ENCODE peak calls at places on chromosomes 7 and 10, in nine cellular contexts. R is stimulated activated CD8-positive, alpha-beta memory T cell treated with anti-CD3 and anti-CD28 coated beads, Interleukin-2, amount 100 ng/mL, for 1 hour; Z is hypothalamus; T is left cardiac atrium; U is GM13976; M is AML-193; A is activated CD4-positive, alpha-beta T cell treated with anti-CD3 and anti-CD28 coated beads for 36 hours; C is activated naive CD4-positive, alpha-beta T cell treated with anti-CD3 and anti-CD28 coated beads for 36 hours; L is T47D. O is an unnamed sample.

GRCh38 chr10:97676770-97677581 is 10.1 kb downstream of the AVPI1 start:
- DNase-seq in R (no peak), A (peak), T (peak), M (peak), L (peak), U (peak), Z (no peak), C (peak), O (peak)

GRCh38 chr7:51104278-51104677 is 212.3 kb downstream of the COBL start:
- DNase-seq in Z (no peak), T (no peak), A (no peak), C (no peak), R (no peak), L (no peak), M (no peak), U (no peak), O (no peak)

GRCh38 chr10:52469970-52470705 is 156.1 kb downstream of the DKK1 start:
- DNase-seq in U (no peak), C (no peak), R (no peak), L (no peak), T (no peak), A (no peak), Z (no peak), M (no peak), O (no peak)

GRCh38 chr10:97714401-97715258 is 1.1 kb downstream of the MARVELD1 start:
- DNase-seq in A (peak), U (peak), M (peak), T (peak), R (no peak), Z (no peak), L (no peak), C (peak), O (no peak)

GRCh38 chr7:134742688-134743350 is 36.6 kb upstream of the CALD1 start:
- DNase-seq in R (no peak), A (no peak), C (no peak), L (no peak), T (peak), M (no peak), Z (no peak), U (no peak), O (no peak)

GRCh38 chr10:102775973-102776669 is 32.4 kb downstream of the WBP1L start:
- DNase-seq in C (peak), R (no peak), L (peak), T (peak), Z (no peak), M (no peak), U (no peak), A (peak), O (no peak)

GRCh38 chr10:111837985-111838384 is 345.6 kb downstream of the GPAM start:
- DNase-seq in A (no peak), Z (no peak), R (no peak), C (no peak), U (no peak), L (no peak), M (no peak), T (no peak), O (no peak)

GRCh38 chr7:158102897-158103296 is 484.7 kb downstream of the PTPRN2 start:
- DNase-seq in A (no peak), R (no peak), T (no peak), M (no peak), C (no peak), U (no peak), L (no peak), Z (no peak), O (no peak)

GRCh38 chr10:68301790-68302502 is 29.9 kb upstream of the HNRNPH3 start:
- DNase-seq in T (no peak), M (peak), R (no peak), Z (no peak), C (no peak), L (peak), U (peak), A (no peak), O (peak)

GRCh38 chr7:43643842-43644241 is 60.9 kb downstream of the STK17A start:
- DNase-seq in A (no peak), Z (no peak), M (no peak), U (no peak), C (no peak), R (no peak), T (no peak), L (no peak), O (no peak)

GRCh38 chr7:73387908-73388414 is 45.6 kb upstream of the FZD9 start:
- DNase-seq in A (no peak), Z (no peak), T (no peak), C (no peak), L (no peak), R (no peak), M (no peak), U (no peak), O (no peak)

GRCh38 chr10:120392245-120392644 is 64.8 kb upstream of the PLPP4 start:
- DNase-seq in M (no peak), L (no peak), U (no peak), T (no peak), Z (no peak), A (no peak), C (no peak), R (no peak), O (no peak)

GRCh38 chr10:86630079-86630478 is 24.3 kb upstream of the OPN4 start:
- DNase-seq in U (no peak), A (no peak), Z (no peak), L (no peak), T (no peak), R (no peak), M (no peak), C (no peak), O (no peak)

GRCh38 chr7:66877577-66878300 is 43.3 kb upstream of the TMEM248 start:
- DNase-seq in L (no peak), R (no peak), C (no peak), Z (no peak), A (no peak), T (no peak), U (peak), M (peak), O (peak)

GRCh38 chr10:69419096-69419760 is 2.5 kb upstream of the TACR2 start:
- DNase-seq in T (no peak), R (no peak), C (no peak), L (no peak), U (no peak), M (no peak), Z (no peak), A (no peak), O (no peak)

GRCh38 chr10:130820880-130821482 is 490.5 kb downstream of the TCERG1L start:
- DNase-seq in C (no peak), R (no peak), L (no peak), U (no peak), Z (no peak), A (no peak), M (no peak), T (no peak), O (no peak)

GRCh38 chr10:132848951-132849545 is 63.1 kb upstream of the NKX6-2 start:
- DNase-seq in Z (no peak), C (no peak), M (no peak), T (no peak), R (no peak), U (no peak), L (no peak), A (no peak), O (no peak)

O was measured in GM06990.